ENCODE peak calls at places on chromosomes 12 and 14, in ten cellular contexts. One of them, this sample, is unnamed.

GRCh38 chr12:116713529-116713928 is 24.3 kb downstream of the SPRING1 start:
- DNase-seq in HepG2: no peak
- DNase-seq in K562: no peak
- DNase-seq in neuronal stem cell: no peak
- DNase-seq in CD8-positive, alpha-beta T cell: no peak
- DNase-seq in heart left ventricle: no peak
- DNase-seq in right atrium auricular region: no peak
- DNase-seq in adrenal gland: no peak
- DNase-seq in lower lobe of right lung: no peak
- DNase-seq in A673: no peak
- DNase-seq in this sample: no peak

GRCh38 chr12:1594295-1595025 is at the start of gene FBXL14:
- DNase-seq in lower lobe of right lung: peak
- DNase-seq in K562: peak
- DNase-seq in heart left ventricle: peak
- DNase-seq in right atrium auricular region: no peak
- DNase-seq in A673: peak
- DNase-seq in CD8-positive, alpha-beta T cell: peak
- DNase-seq in neuronal stem cell: peak
- DNase-seq in adrenal gland: peak
- DNase-seq in HepG2: peak
- DNase-seq in this sample: peak

GRCh38 chr14:65469903-65470302 is 57.4 kb downstream of the FUT8 start:
- DNase-seq in heart left ventricle: no peak
- DNase-seq in K562: no peak
- DNase-seq in right atrium auricular region: no peak
- DNase-seq in lower lobe of right lung: no peak
- DNase-seq in neuronal stem cell: no peak
- DNase-seq in CD8-positive, alpha-beta T cell: no peak
- DNase-seq in HepG2: no peak
- DNase-seq in A673: no peak
- DNase-seq in adrenal gland: no peak
- DNase-seq in this sample: no peak

GRCh38 chr14:101926085-101926484 is 38.3 kb upstream of the DYNC1H1 start:
- DNase-seq in HepG2: no peak
- DNase-seq in heart left ventricle: no peak
- DNase-seq in lower lobe of right lung: no peak
- DNase-seq in CD8-positive, alpha-beta T cell: no peak
- DNase-seq in neuronal stem cell: no peak
- DNase-seq in adrenal gland: no peak
- DNase-seq in K562: peak
- DNase-seq in right atrium auricular region: no peak
- DNase-seq in A673: no peak
- DNase-seq in this sample: no peak

GRCh38 chr14:92244805-92245204 is 78.2 kb upstream of the SLC24A4 start:
- DNase-seq in CD8-positive, alpha-beta T cell: no peak
- DNase-seq in adrenal gland: no peak
- DNase-seq in A673: no peak
- DNase-seq in K562: no peak
- DNase-seq in heart left ventricle: no peak
- DNase-seq in neuronal stem cell: no peak
- DNase-seq in right atrium auricular region: no peak
- DNase-seq in lower lobe of right lung: no peak
- DNase-seq in HepG2: no peak
- DNase-seq in this sample: no peak

GRCh38 chr14:64830961-64831360 is 48.7 kb downstream of the SPTB start:
- DNase-seq in A673: no peak
- DNase-seq in CD8-positive, alpha-beta T cell: no peak
- DNase-seq in adrenal gland: no peak
- DNase-seq in heart left ventricle: no peak
- DNase-seq in neuronal stem cell: no peak
- DNase-seq in K562: no peak
- DNase-seq in right atrium auricular region: no peak
- DNase-seq in HepG2: no peak
- DNase-seq in lower lobe of right lung: no peak
- DNase-seq in this sample: no peak

GRCh38 chr14:64572721-64573508 is 23.2 kb downstream of the PPP1R36 start:
- DNase-seq in K562: no peak
- DNase-seq in HepG2: no peak
- DNase-seq in neuronal stem cell: no peak
- DNase-seq in heart left ventricle: no peak
- DNase-seq in A673: peak
- DNase-seq in lower lobe of right lung: no peak
- DNase-seq in adrenal gland: no peak
- DNase-seq in CD8-positive, alpha-beta T cell: no peak
- DNase-seq in right atrium auricular region: no peak
- DNase-seq in this sample: no peak

GRCh38 chr12:48004039-48004940 is at the start of gene COL2A1:
- DNase-seq in lower lobe of right lung: no peak
- DNase-seq in CD8-positive, alpha-beta T cell: no peak
- DNase-seq in adrenal gland: peak
- DNase-seq in HepG2: no peak
- DNase-seq in neuronal stem cell: peak
- DNase-seq in K562: no peak
- DNase-seq in heart left ventricle: no peak
- DNase-seq in A673: peak
- DNase-seq in right atrium auricular region: no peak
- DNase-seq in this sample: no peak

GRCh38 chr14:92747701-92748258 is 647 bp downstream of the LGMN start:
- DNase-seq in K562: no peak
- DNase-seq in lower lobe of right lung: no peak
- DNase-seq in CD8-positive, alpha-beta T cell: no peak
- DNase-seq in heart left ventricle: no peak
- DNase-seq in adrenal gland: no peak
- DNase-seq in right atrium auricular region: no peak
- DNase-seq in HepG2: peak
- DNase-seq in neuronal stem cell: no peak
- DNase-seq in A673: no peak
- DNase-seq in this sample: no peak

GRCh38 chr14:89915114-89915878 is 39.2 kb downstream of the EFCAB11 start:
- DNase-seq in K562: peak
- DNase-seq in right atrium auricular region: peak
- DNase-seq in adrenal gland: peak
- DNase-seq in CD8-positive, alpha-beta T cell: peak
- DNase-seq in lower lobe of right lung: no peak
- DNase-seq in A673: peak
- DNase-seq in heart left ventricle: no peak
- DNase-seq in neuronal stem cell: peak
- DNase-seq in HepG2: peak
- DNase-seq in this sample: peak

GRCh38 chr14:23045419-23046357 is 3.7 kb downstream of the PSMB11 start:
- DNase-seq in adrenal gland: no peak
- DNase-seq in K562: no peak
- DNase-seq in right atrium auricular region: no peak
- DNase-seq in heart left ventricle: no peak
- DNase-seq in CD8-positive, alpha-beta T cell: no peak
- DNase-seq in HepG2: no peak
- DNase-seq in neuronal stem cell: no peak
- DNase-seq in lower lobe of right lung: no peak
- DNase-seq in A673: no peak
- DNase-seq in this sample: no peak

GRCh38 chr12:124554429-124555029 is 12.9 kb downstream of the NCOR2 start:
- DNase-seq in K562: no peak
- DNase-seq in heart left ventricle: no peak
- DNase-seq in right atrium auricular region: no peak
- DNase-seq in neuronal stem cell: no peak
- DNase-seq in HepG2: no peak
- DNase-seq in A673: no peak
- DNase-seq in CD8-positive, alpha-beta T cell: no peak
- DNase-seq in adrenal gland: peak
- DNase-seq in lower lobe of right lung: no peak
- DNase-seq in this sample: peak

GRCh38 chr14:52219488-52220084 is 47.9 kb upstream of the PTGDR start:
- DNase-seq in heart left ventricle: no peak
- DNase-seq in K562: no peak
- DNase-seq in adrenal gland: peak
- DNase-seq in lower lobe of right lung: no peak
- DNase-seq in HepG2: no peak
- DNase-seq in neuronal stem cell: no peak
- DNase-seq in A673: no peak
- DNase-seq in CD8-positive, alpha-beta T cell: no peak
- DNase-seq in right atrium auricular region: no peak
- DNase-seq in this sample: no peak

GRCh38 chr14:51138353-51139103 is 43.6 kb upstream of the TRIM9 start:
- DNase-seq in neuronal stem cell: no peak
- DNase-seq in heart left ventricle: no peak
- DNase-seq in lower lobe of right lung: no peak
- DNase-seq in HepG2: no peak
- DNase-seq in K562: no peak
- DNase-seq in right atrium auricular region: no peak
- DNase-seq in CD8-positive, alpha-beta T cell: no peak
- DNase-seq in adrenal gland: no peak
- DNase-seq in A673: no peak
- DNase-seq in this sample: no peak

GRCh38 chr12:48973531-48973930 is 2.0 kb upstream of the WNT10B start:
- DNase-seq in CD8-positive, alpha-beta T cell: no peak
- DNase-seq in A673: no peak
- DNase-seq in neuronal stem cell: no peak
- DNase-seq in HepG2: peak
- DNase-seq in right atrium auricular region: peak
- DNase-seq in K562: no peak
- DNase-seq in lower lobe of right lung: peak
- DNase-seq in adrenal gland: no peak
- DNase-seq in heart left ventricle: peak
- DNase-seq in this sample: no peak

GRCh38 chr14:105050551-105050897 is 14.7 kb downstream of the GPR132 start:
- DNase-seq in A673: peak
- DNase-seq in HepG2: peak
- DNase-seq in K562: peak
- DNase-seq in adrenal gland: no peak
- DNase-seq in right atrium auricular region: no peak
- DNase-seq in lower lobe of right lung: peak
- DNase-seq in neuronal stem cell: no peak
- DNase-seq in heart left ventricle: no peak
- DNase-seq in CD8-positive, alpha-beta T cell: no peak
- DNase-seq in this sample: no peak

GRCh38 chr12:990308-990648 is 745 bp upstream of the ERC1 start:
- DNase-seq in HepG2: peak
- DNase-seq in CD8-positive, alpha-beta T cell: peak
- DNase-seq in heart left ventricle: peak
- DNase-seq in adrenal gland: peak
- DNase-seq in lower lobe of right lung: peak
- DNase-seq in neuronal stem cell: no peak
- DNase-seq in A673: peak
- DNase-seq in right atrium auricular region: peak
- DNase-seq in K562: peak
- DNase-seq in this sample: peak

GRCh38 chr12:112711026-112711425 is 80.5 kb upstream of the RPH3A start:
- DNase-seq in A673: peak
- DNase-seq in right atrium auricular region: no peak
- DNase-seq in CD8-positive, alpha-beta T cell: no peak
- DNase-seq in HepG2: no peak
- DNase-seq in adrenal gland: no peak
- DNase-seq in heart left ventricle: no peak
- DNase-seq in K562: no peak
- DNase-seq in neuronal stem cell: no peak
- DNase-seq in lower lobe of right lung: no peak
- DNase-seq in this sample: no peak
- H3K4me3 ChIP-seq in A673: no peak
- H3K4me3 ChIP-seq in right atrium auricular region: no peak
- H3K4me3 ChIP-seq in CD8-positive, alpha-beta T cell: no peak
- H3K4me3 ChIP-seq in HepG2: no peak
- H3K4me3 ChIP-seq in adrenal gland: no peak
- H3K4me3 ChIP-seq in heart left ventricle: no peak
- H3K4me3 ChIP-seq in K562: no peak
- H3K4me3 ChIP-seq in neuronal stem cell: no peak
- H3K4me3 ChIP-seq in lower lobe of right lung: no peak
- H3K4me3 ChIP-seq in this sample: no peak

DNA sequence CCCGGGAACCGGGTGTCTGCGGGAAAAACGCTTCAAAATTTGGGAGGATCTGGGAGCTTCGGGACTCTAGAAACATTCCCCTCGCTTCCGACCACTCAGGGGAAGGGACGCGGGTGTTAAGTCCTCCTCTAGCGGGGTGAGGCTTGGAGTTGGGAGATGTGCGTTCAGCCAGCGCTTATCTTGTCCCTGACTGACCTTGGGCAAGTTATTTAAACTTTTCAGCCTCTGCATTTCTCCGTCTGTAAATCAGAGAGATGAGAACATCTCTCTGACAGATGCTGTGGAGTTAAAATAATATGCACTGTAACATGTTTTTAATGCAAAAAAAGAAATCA is 76.9 kb upstream of the ANO4 start:
- DNase-seq in A673: no peak
- DNase-seq in K562: no peak
- DNase-seq in lower lobe of right lung: no peak
- DNase-seq in adrenal gland: no peak
- DNase-seq in HepG2: no peak
- DNase-seq in right atrium auricular region: no peak
- DNase-seq in heart left ventricle: no peak
- DNase-seq in neuronal stem cell: no peak
- DNase-seq in CD8-positive, alpha-beta T cell: no peak
- DNase-seq in this sample: no peak
- H3K4me3 ChIP-seq in A673: peak
- H3K4me3 ChIP-seq in K562: no peak
- H3K4me3 ChIP-seq in lower lobe of right lung: no peak
- H3K4me3 ChIP-seq in adrenal gland: no peak
- H3K4me3 ChIP-seq in HepG2: no peak
- H3K4me3 ChIP-seq in right atrium auricular region: peak
- H3K4me3 ChIP-seq in heart left ventricle: no peak
- H3K4me3 ChIP-seq in neuronal stem cell: peak
- H3K4me3 ChIP-seq in CD8-positive, alpha-beta T cell: no peak
- H3K4me3 ChIP-seq in this sample: no peak

GRCh38 chr12:99066726-99067125 is 421.6 kb downstream of the APAF1 start:
- DNase-seq in lower lobe of right lung: no peak
- DNase-seq in heart left ventricle: no peak
- DNase-seq in neuronal stem cell: no peak
- DNase-seq in HepG2: no peak
- DNase-seq in right atrium auricular region: no peak
- DNase-seq in A673: no peak
- DNase-seq in adrenal gland: no peak
- DNase-seq in CD8-positive, alpha-beta T cell: no peak
- DNase-seq in K562: no peak
- DNase-seq in this sample: no peak

GRCh38 chr12:99067171-99067785 is 422.2 kb downstream of the APAF1 start:
- DNase-seq in right atrium auricular region: no peak
- DNase-seq in adrenal gland: no peak
- DNase-seq in lower lobe of right lung: no peak
- DNase-seq in A673: no peak
- DNase-seq in HepG2: no peak
- DNase-seq in heart left ventricle: no peak
- DNase-seq in K562: no peak
- DNase-seq in neuronal stem cell: no peak
- DNase-seq in CD8-positive, alpha-beta T cell: no peak
- DNase-seq in this sample: no peak

GRCh38 chr12:99069371-99069770 is 424.3 kb downstream of the APAF1 start:
- DNase-seq in HepG2: no peak
- DNase-seq in heart left ventricle: no peak
- DNase-seq in adrenal gland: no peak
- DNase-seq in right atrium auricular region: no peak
- DNase-seq in CD8-positive, alpha-beta T cell: no peak
- DNase-seq in K562: no peak
- DNase-seq in A673: no peak
- DNase-seq in neuronal stem cell: no peak
- DNase-seq in lower lobe of right lung: no peak
- DNase-seq in this sample: no peak
- H3K4me3 ChIP-seq in HepG2: no peak
- H3K4me3 ChIP-seq in heart left ventricle: no peak
- H3K4me3 ChIP-seq in adrenal gland: no peak
- H3K4me3 ChIP-seq in right atrium auricular region: no peak
- H3K4me3 ChIP-seq in CD8-positive, alpha-beta T cell: no peak
- H3K4me3 ChIP-seq in K562: no peak
- H3K4me3 ChIP-seq in A673: no peak
- H3K4me3 ChIP-seq in neuronal stem cell: no peak
- H3K4me3 ChIP-seq in lower lobe of right lung: no peak
- H3K4me3 ChIP-seq in this sample: no peak

GRCh38 chr12:106254724-106255123 is 6.9 kb upstream of the CKAP4 start:
- DNase-seq in adrenal gland: no peak
- DNase-seq in right atrium auricular region: no peak
- DNase-seq in CD8-positive, alpha-beta T cell: no peak
- DNase-seq in HepG2: no peak
- DNase-seq in A673: no peak
- DNase-seq in neuronal stem cell: peak
- DNase-seq in K562: no peak
- DNase-seq in lower lobe of right lung: no peak
- DNase-seq in heart left ventricle: no peak
- DNase-seq in this sample: no peak
- H3K4me3 ChIP-seq in adrenal gland: no peak
- H3K4me3 ChIP-seq in right atrium auricular region: no peak
- H3K4me3 ChIP-seq in CD8-positive, alpha-beta T cell: no peak
- H3K4me3 ChIP-seq in HepG2: no peak
- H3K4me3 ChIP-seq in A673: no peak
- H3K4me3 ChIP-seq in neuronal stem cell: no peak
- H3K4me3 ChIP-seq in K562: no peak
- H3K4me3 ChIP-seq in lower lobe of right lung: no peak
- H3K4me3 ChIP-seq in heart left ventricle: no peak
- H3K4me3 ChIP-seq in this sample: no peak

This sample was measured in Jurkat, Clone E6-1.